ENCODE peak calls at places on chromosomes 2 and 18, in four cellular contexts. S is CD14-positive monocyte, J is Calu3, H is PC-9. T is an unnamed sample.

GRCh38 chr2:85389139-85389538 is 21.0 kb downstream of the CAPG start:
- DNase-seq in J (no peak), H (no peak), S (no peak), T (peak)

GRCh38 chr18:47283476-47283875 is 32.0 kb upstream of the SKOR2 start:
- DNase-seq in S (no peak), H (no peak), J (peak), T (no peak)

GRCh38 chr18:52903858-52904257 is 563.9 kb downstream of the DCC start:
- DNase-seq in J (no peak), S (no peak), H (no peak), T (no peak)

GRCh38 chr2:26720322-26721166 is 28.0 kb downstream of the KCNK3 start:
- DNase-seq in H (peak), J (peak), S (no peak), T (no peak)

GRCh38 chr2:148927010-148927409 is 52.0 kb downstream of the KIF5C start:
- DNase-seq in J (peak), H (no peak), S (peak), T (no peak)

GRCh38 chr18:74898965-74899364 is 301.3 kb downstream of the ZNF407 start:
- DNase-seq in S (no peak), H (no peak), J (no peak), T (no peak)

GRCh38 chr2:181234429-181235410 is 222.5 kb upstream of the ITGA4 start:
- DNase-seq in H (no peak), S (no peak), J (no peak), T (no peak)

GRCh38 chr2:221426929-221427328 is 145.2 kb downstream of the EPHA4 start:
- DNase-seq in H (no peak), J (no peak), S (no peak), T (no peak)

GRCh38 chr2:209305746-209306196 is 118.1 kb upstream of the MAP2 start:
- DNase-seq in J (no peak), S (no peak), H (no peak), T (peak)

GRCh38 chr2:187003038-187003543 is 154.1 kb upstream of the ZSWIM2 start:
- DNase-seq in H (no peak), S (no peak), J (peak), T (no peak)

GRCh38 chr2:1730047-1730937 is 14.0 kb downstream of the PXDN start:
- DNase-seq in J (no peak), H (peak), S (no peak), T (peak)

GRCh38 chr2:7886665-7887064 is 795.2 kb upstream of the ID2 start:
- DNase-seq in H (no peak), S (no peak), J (peak), T (no peak)

GRCh38 chr2:628651-629050 is 48.6 kb downstream of the TMEM18 start:
- DNase-seq in H (no peak), S (no peak), J (peak), T (no peak)

GRCh38 chr2:72917138-72917874 is at the start of gene EMX1:
- DNase-seq in S (no peak), J (peak), H (peak), T (no peak)

GRCh38 chr2:183037660-183038340 is 457 bp downstream of the NCKAP1 start:
- DNase-seq in J (peak), S (no peak), H (peak), T (peak)

GRCh38 chr2:65491381-65491903 is 59.0 kb upstream of the SPRED2 start:
- DNase-seq in J (peak), S (no peak), H (peak), T (no peak)

DNA sequence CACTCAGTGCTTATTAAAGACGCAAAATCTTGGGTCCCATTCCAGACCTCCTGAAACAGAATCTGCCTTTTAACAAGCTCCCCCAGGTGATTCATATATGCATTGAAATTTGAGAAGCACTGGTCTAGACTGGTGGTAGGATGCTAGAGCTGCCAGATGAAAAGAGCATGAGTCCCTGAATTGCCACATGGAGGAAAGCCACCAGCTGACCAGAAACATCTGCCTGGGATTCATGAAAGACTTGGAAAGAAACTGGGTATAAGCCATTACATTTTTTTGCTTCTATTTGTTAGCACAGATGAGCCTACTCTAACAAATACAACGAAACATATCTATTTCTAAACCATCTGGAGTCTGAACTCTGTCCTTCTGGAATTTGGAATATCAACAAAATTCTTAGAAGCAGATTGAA is 228.9 kb downstream of the RBM43 start:
- DNase-seq in H (no peak), S (no peak), J (no peak), T (no peak)
- TF ChIP-seq CTCF in H (no peak), S (no peak), J (no peak), T (no peak)

GRCh38 chr2:67463810-67464209 is 66.7 kb downstream of the ETAA1 start:
- DNase-seq in H (peak), J (peak), S (no peak), T (no peak)
- TF ChIP-seq CTCF in H (no peak), J (no peak), S (no peak), T (no peak)

GRCh38 chr2:227781841-227782240 is 31.8 kb upstream of the CCL20 start:
- DNase-seq in H (no peak), J (no peak), S (no peak), T (no peak)
- TF ChIP-seq CTCF in H (no peak), J (no peak), S (no peak), T (no peak)

GRCh38 chr18:35024965-35025364 is 16.2 kb upstream of the MAPRE2 start:
- DNase-seq in H (no peak), S (no peak), J (no peak), T (no peak)

GRCh38 chr18:35027206-35027605 is 14.0 kb upstream of the MAPRE2 start:
- DNase-seq in H (no peak), S (no peak), J (no peak), T (peak)

GRCh38 chr18:35028556-35028955 is 12.7 kb upstream of the MAPRE2 start:
- DNase-seq in H (no peak), S (no peak), J (no peak), T (no peak)

GRCh38 chr18:35024196-35024595 is 17.0 kb upstream of the MAPRE2 start:
- DNase-seq in J (no peak), S (no peak), H (no peak), T (no peak)

DNA sequence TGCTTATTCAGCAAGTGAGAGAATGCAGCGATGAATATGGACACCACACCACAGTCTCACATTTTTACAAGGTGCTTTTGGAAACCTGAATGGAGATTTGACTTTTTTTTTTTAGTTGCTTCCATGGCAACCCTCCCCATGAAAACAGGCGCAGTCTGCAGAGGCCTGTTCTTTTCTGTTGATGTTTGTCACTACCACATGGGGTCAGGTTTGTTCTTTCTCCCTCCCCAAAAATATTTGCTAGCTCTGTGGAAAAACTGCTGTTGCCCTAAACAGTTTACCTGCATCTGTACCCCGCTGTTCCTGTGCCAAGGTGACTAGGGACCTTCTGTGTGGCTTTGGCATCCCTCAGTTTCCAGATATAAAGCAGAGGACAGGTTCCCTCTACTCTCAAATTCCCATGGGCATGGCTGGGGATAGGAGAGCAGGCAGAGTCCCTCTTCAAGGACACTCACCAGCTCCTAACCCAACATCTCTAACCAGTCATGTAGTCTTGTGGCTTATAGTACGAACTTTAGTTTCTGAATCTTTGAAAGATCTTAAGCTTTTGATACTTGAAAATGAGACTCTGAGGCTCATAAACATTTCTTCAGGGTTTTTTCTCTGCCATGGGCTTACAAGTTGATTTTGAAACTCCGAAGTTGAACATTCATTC is 14.7 kb upstream of the MAPRE2 start:
- DNase-seq in J (no peak), S (no peak), H (no peak), T (no peak)
- TF ChIP-seq CTCF in J (no peak), S (peak), H (no peak), T (peak)

DNA sequence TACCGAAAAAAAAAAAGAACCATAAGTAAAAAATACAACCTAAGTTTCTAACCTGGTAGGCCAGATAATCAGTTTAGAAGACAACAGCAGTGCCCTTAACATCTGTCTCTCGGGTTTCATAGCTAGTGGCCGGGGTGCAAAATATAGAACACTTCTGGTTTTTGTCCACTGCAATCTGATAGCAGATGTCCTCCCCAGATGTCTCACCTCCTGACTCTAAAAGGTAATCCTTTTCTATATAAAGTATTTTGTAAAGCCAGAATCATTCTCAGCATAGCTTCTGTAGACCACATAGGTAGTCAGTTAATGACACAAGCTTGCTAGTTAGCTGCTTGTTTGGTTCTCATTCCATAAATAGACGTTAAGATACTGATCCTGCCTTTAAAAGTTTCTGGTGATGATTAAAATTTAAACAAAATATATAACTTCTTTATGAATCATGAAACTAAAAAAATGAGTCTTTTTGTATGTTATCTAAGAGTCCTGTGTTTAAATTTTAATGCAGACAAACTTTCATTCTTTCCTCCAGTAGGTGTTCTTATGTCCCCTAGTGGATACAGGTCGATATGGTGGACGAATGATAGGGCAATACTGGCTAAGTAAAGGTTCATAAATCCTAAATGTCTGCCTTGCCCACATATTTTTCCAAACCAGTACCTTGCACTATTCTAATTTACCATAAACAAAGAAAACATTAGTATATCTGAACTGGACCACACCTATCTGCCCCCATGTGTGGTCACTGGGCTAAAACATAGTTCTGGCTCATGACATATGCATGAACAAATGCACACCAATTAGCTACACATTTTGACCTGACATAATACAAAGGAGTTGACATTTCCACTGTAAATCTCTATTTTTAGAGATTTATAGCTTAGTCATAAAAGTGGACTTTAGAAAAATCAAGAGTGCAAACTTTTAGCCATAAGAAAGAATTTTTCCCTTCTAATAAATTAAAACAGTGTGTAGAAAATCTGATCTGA is 171.0 kb downstream of the SRBD1 start:
- DNase-seq in S (no peak), J (no peak), H (no peak), T (no peak)
- TF ChIP-seq CTCF in S (no peak), J (no peak), H (peak), T (peak)

GRCh38 chr2:230816735-230817134 is 48.0 kb upstream of the ITM2C start:
- DNase-seq in H (no peak), J (no peak), S (no peak), T (no peak)

GRCh38 chr2:230812041-230812440 is 52.7 kb upstream of the ITM2C start:
- DNase-seq in J (no peak), H (peak), S (no peak), T (no peak)

GRCh38 chr2:230811508-230811907 is 53.2 kb upstream of the ITM2C start:
- DNase-seq in J (no peak), H (no peak), S (no peak), T (no peak)

GRCh38 chr2:230819433-230819832 is 45.3 kb upstream of the ITM2C start:
- DNase-seq in S (no peak), J (no peak), H (no peak), T (no peak)

GRCh38 chr2:230814616-230815015 is 50.1 kb upstream of the ITM2C start:
- DNase-seq in H (no peak), J (no peak), S (no peak), T (no peak)
- TF ChIP-seq CTCF in H (peak), J (no peak), S (peak), T (peak)

DNA sequence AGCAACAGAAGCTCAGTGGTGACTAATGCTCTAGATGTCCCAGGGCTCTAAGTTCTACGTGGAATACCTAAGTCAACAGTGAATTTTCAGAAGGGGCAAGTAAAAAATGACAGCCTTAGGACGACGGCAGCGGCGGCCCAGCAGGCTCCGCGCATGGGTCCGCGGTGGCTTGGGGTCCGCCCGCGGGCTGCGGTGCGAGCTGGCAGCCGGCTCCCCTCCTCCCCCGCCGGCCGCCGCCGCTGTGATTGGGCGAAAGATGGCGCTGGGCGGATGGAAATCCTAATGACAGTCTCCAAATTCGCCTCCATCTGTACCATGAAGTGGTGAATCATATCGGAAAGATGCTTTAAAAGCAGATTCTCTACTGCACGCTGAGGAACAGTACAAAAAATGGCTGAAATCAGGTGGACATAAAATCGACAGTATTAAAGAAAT is 74.7 kb downstream of the HNRNPLL start:
- DNase-seq in H (peak), S (no peak), J (peak), T (no peak)
- TF ChIP-seq CTCF in H (no peak), S (no peak), J (no peak), T (peak)

DNA sequence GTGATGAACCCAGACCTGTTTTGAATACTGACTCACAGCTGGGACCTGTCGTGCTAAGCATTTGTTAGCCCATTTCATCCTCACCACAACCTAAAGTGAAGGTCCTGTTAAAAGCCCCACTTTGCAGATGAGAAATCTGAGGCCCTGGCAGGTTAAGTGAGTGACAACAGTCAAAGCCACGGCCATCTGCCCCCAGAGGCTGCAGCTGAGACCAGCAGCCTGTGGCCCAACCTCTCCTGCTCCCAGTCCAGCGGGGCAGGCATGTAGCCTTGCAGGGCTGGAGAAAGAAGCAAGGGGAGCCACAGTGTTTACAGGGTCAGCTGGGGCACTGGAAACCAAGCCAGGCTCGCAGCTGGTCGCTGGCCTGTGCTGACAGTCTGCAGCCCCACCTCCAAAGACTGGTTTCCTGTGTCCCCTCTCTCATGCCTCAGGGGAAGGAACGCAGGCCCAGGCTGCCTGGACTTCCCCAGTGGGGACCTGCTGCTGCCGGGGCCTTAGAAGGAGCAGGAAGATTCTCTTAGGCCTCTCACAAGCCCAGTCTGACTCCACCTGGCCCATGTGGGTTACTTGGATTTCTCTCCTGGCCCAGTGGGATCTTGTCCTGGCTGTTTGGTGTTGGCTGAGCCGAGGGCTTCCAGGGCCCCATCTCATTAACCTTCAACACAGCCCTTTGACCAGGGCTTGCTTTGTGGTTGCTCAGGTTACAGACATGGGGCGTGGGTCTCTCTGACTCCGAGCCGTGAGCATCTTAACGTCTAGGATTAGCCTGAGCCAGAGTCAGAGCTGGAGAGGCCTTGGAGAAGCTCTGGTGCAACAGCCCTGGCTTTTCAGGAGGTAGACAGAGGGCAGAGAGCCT is 1.7 kb downstream of the INPP5D start:
- DNase-seq in H (peak), J (no peak), S (no peak), T (no peak)
- TF ChIP-seq CTCF in H (peak), J (no peak), S (peak), T (peak)

DNA sequence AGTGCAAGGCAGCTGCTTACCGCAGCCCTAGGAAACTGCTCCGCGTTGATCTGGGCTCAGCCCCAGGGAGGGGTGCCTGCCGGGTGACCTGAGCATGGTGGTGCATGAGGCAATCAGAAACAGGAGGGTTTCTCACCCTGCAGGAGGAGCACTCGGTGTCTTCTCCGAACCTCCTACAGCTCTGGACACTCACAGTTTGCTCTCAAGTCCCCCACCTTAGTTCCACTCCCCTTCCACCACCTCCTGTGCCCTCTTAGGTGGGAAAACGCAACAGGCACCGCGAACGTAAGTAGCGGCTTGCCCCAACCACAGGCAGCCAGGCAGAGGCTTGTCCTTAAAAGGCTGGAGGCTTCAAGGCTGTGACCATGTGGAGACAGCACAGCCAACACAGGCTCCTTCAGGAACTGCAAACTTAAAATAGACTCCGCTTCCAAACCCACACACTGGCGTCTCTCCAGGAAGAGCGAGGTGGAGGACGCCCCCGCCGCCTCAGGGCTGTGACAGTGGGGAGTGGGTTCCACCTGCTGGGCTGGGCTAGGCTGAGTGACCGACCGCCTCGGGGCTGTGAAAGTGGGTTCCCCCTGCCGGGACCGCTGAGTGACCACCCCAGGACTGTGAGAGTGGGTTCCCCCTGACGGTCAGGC is 71.6 kb downstream of the NDUFA10 start:
- DNase-seq in H (no peak), J (no peak), S (no peak), T (peak)
- TF ChIP-seq CTCF in H (no peak), J (no peak), S (no peak), T (no peak)

GRCh38 chr2:150097891-150098595 is 389.4 kb downstream of the RND3 start:
- DNase-seq in H (no peak), J (no peak), S (no peak), T (no peak)
- TF ChIP-seq CTCF in H (no peak), J (no peak), S (no peak), T (peak)

T was measured in chondrocyte.